ENCODE peak calls at places on chromosomes 11 and 22, in eight cellular contexts. U is RWPE1; M is brain microvascular endothelial cell; Y is CD8-positive, alpha-beta T cell; E is fibroblast of villous mesenchyme; H is choroid plexus epithelial cell; O is progenitor cell of endocrine pancreas; G is cardiac muscle cell. Q is an unnamed sample.

GRCh38 chr11:97419729-97420128 is 1029.9 kb downstream of the JRKL start:
- DNase-seq in O (no peak), E (no peak), Y (no peak), M (no peak), U (no peak), H (no peak), G (no peak), Q (no peak)

GRCh38 chr22:19090586-19091127 is 31.6 kb downstream of the DGCR2 start:
- DNase-seq in M (no peak), G (no peak), U (no peak), E (no peak), H (no peak), O (no peak), Y (no peak), Q (no peak)

GRCh38 chr11:128692750-128693578 is 908 bp upstream of the FLI1 start:
- DNase-seq in H (peak), M (peak), G (peak), Y (no peak), U (peak), O (no peak), E (peak), Q (peak)

GRCh38 chr11:44605965-44606364 is 40.5 kb downstream of the CD82 start:
- DNase-seq in O (no peak), M (no peak), G (no peak), Y (no peak), H (no peak), U (no peak), E (no peak), Q (no peak)

GRCh38 chr11:86064236-86064803 is 4.6 kb downstream of the PICALM start:
- DNase-seq in M (no peak), Y (no peak), H (peak), O (no peak), E (peak), U (no peak), G (no peak), Q (peak)

GRCh38 chr22:37455896-37456295 is 28.6 kb upstream of the ELFN2 start:
- DNase-seq in U (no peak), O (no peak), H (peak), M (peak), G (no peak), E (no peak), Y (no peak), Q (no peak)

GRCh38 chr22:27377501-27377900 is 424.1 kb downstream of the MN1 start:
- DNase-seq in M (no peak), O (no peak), E (no peak), U (no peak), G (no peak), Y (no peak), H (no peak), Q (no peak)

GRCh38 chr22:44723801-44724200 is 21.8 kb downstream of the PRR5 start:
- DNase-seq in U (peak), G (peak), Y (no peak), E (peak), O (no peak), H (peak), M (peak), Q (no peak)

GRCh38 chr11:33919645-33920044 is 27.8 kb upstream of the LMO2 start:
- DNase-seq in H (no peak), M (no peak), O (no peak), E (no peak), U (no peak), G (no peak), Y (no peak), Q (no peak)

GRCh38 chr11:12964650-12965049 is 44.5 kb upstream of the RASSF10 start:
- DNase-seq in O (no peak), H (no peak), E (no peak), G (no peak), Y (no peak), M (no peak), U (no peak), Q (no peak)

DNA sequence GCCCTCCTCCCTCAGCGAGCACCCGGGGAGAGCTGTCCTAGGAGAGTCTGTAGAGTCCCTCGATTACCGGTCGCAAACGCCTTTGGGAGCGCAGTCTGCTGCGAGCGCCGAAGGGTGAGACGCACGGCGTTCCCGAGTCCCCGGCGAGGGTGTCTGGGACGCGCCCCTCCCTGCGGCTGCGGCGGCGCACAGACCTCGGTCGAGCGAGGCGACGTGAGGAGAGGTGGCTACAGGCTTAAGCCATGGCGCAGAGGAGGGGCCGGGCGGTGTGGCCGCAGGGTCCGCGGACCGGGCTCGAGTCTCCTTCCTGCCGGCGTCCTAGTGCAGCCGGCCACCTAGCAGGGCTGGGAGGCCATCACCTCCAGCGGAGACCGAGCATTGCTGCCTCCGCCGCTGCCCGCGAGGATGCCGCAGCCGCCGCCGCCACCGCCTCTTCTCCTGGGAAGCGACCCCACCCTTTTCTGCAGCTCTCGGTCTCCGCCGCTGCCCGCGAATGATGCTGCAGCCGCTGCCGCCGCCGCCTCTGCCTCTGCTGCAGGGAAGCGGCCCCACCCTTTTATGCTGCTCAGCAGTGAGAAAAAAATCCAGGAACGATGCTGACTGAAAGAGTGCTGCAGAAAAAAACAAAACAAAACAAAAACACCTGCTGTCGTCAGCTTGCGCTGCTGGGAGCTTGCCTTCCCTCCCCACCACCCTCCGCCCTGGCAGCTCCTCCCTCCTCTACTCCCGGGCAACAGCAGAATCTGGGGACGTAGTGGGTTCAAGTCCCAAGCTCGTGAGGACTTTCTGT is at the start of gene MAP6:
- DNase-seq in M (no peak), Y (no peak), E (no peak), H (no peak), O (no peak), U (peak), G (no peak), Q (no peak)
- TF ChIP-seq CTCF in M (no peak), Y (no peak), E (no peak), H (no peak), O (no peak), U (no peak), G (no peak), Q (no peak)

DNA sequence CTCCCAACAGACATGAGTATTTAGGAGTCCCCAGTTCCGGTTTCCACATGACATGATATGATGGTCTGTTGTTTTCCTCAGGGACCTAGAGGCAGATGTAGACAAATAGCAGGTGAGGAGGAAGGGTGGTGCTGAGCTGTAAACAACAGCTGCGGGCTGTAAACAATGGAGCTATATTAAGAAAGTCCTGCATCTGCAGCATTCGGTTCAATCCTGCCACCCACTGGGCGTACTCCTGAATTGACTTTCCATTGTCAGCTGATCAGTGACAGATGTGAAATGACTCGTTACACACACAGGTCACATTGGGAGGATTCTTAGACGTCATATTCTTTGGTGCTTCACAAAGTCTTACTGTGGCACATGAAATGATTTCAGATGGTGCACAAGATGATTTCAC is 26.8 kb upstream of the RAG1 start:
- DNase-seq in H (peak), U (no peak), G (peak), O (no peak), E (peak), M (peak), Y (no peak), Q (peak)
- TF ChIP-seq CTCF in H (peak), U (no peak), G (peak), O (no peak), E (peak), M (peak), Y (no peak), Q (peak)

GRCh38 chr22:41746563-41747400 is 47.5 kb downstream of the MEI1 start:
- DNase-seq in Y (peak), H (peak), E (peak), O (peak), U (peak), G (peak), M (peak), Q (peak)
- TF ChIP-seq CTCF in Y (peak), H (peak), E (peak), O (peak), U (peak), G (peak), M (peak), Q (peak)

GRCh38 chr11:11558352-11558751 is 63.5 kb downstream of the GALNT18 start:
- DNase-seq in O (no peak), Y (no peak), G (no peak), U (peak), E (no peak), H (no peak), M (no peak), Q (peak)
- TF ChIP-seq CTCF in O (no peak), Y (no peak), G (no peak), U (no peak), E (no peak), H (no peak), M (no peak), Q (no peak)

GRCh38 chr11:31881825-31882224 is 70.7 kb upstream of the PAX6 start:
- DNase-seq in G (no peak), M (no peak), H (no peak), O (no peak), U (no peak), E (no peak), Y (no peak), Q (no peak)

GRCh38 chr11:31883435-31883834 is 72.3 kb upstream of the PAX6 start:
- DNase-seq in M (no peak), H (no peak), O (no peak), U (no peak), G (no peak), E (no peak), Y (no peak), Q (no peak)

GRCh38 chr11:31884080-31884479 is 73.0 kb upstream of the PAX6 start:
- DNase-seq in Y (no peak), G (no peak), U (no peak), M (no peak), E (no peak), O (no peak), H (no peak), Q (no peak)

GRCh38 chr11:31882951-31883392 is 71.8 kb upstream of the PAX6 start:
- DNase-seq in O (no peak), E (no peak), U (no peak), G (no peak), M (peak), Y (no peak), H (no peak), Q (peak)

GRCh38 chr11:31887180-31887579 is 76.1 kb upstream of the PAX6 start:
- DNase-seq in O (no peak), H (no peak), U (no peak), E (no peak), G (no peak), M (no peak), Y (no peak), Q (peak)
- TF ChIP-seq CTCF in O (peak), H (peak), U (no peak), E (peak), G (peak), M (peak), Y (no peak), Q (no peak)

GRCh38 chr11:114439229-114440120 is at the start of gene REXO2:
- DNase-seq in U (peak), G (peak), M (peak), E (peak), H (peak), Y (peak), O (peak), Q (peak)
- TF ChIP-seq CTCF in U (no peak), G (peak), M (peak), E (peak), H (no peak), Y (no peak), O (peak), Q (peak)

DNA sequence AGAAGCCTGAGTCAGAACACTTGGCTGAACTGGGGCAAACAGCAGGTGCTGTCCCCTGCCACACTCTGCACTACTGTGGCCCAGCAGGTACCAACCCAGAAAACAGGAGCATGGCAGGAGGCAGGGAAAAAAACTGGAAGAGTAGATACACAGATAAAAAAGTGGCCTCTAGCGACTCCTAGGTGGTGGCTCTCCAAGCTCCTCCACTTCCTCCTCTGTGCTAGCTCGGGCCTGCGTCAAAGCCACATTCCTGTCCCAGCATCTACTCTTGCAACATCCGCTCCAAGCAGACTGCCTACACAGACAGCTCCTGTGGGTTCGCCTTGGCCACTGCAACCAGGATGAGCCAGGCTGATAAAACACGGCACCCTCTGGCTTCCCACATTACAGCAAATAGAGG is 6.9 kb downstream of the OR8B12 start:
- DNase-seq in M (peak), U (no peak), E (peak), Y (no peak), G (peak), H (peak), O (no peak), Q (peak)
- TF ChIP-seq CTCF in M (peak), U (no peak), E (peak), Y (no peak), G (peak), H (peak), O (no peak), Q (no peak)

DNA sequence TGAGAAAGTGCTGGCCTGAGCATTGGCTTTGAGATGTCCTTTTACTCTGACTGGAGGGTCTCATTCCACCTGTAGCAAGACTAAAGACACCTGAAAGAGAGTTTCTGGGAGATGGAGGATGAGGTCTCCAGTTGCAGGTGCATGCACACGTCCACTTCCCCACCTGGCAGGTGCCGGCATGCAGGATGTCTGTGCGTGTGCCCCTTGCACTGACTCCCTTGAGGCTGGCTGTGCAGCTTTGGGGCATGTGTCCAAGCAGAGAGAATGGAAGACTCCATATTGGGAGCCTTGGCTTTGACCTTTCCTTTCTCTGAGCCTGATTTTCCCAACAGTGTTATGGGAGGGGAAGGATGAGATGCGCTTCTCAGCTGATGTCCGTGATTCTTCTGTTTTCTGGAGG is 44.0 kb upstream of the TUB start:
- DNase-seq in M (no peak), U (no peak), O (no peak), H (no peak), Y (no peak), E (no peak), G (no peak), Q (no peak)
- TF ChIP-seq CTCF in M (no peak), U (no peak), O (no peak), H (no peak), Y (no peak), E (no peak), G (no peak), Q (no peak)

DNA sequence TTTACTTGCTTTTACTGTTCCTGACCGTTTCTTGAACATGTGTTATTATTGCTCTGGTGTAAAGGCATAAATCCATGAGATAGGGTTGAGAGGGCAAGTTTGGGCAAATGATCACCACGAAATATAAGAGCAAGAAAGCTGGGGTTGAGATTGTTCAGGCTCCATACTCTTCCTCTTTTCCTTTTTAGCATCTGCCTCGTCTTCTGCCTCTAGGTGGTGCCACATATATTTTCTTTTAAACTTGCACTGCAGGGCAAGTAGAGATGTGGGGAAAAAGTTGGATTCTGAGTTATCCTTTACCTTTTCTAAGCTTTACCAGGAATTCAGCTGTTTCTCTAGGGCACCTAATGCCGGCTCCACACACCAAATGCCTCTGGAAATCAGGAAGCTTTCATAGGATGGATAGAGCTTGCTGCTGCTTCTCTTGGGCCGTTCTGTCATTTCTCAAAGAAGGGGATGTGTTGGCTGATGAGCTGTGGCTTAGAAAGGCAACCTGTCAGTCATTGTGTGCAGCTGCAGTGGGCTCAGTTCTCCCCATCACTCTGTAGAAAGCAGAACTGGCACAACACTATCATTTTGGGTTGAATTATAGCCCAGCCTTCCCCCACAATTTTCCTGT is 98.2 kb downstream of the LDLRAD3 start:
- DNase-seq in Y (no peak), U (no peak), M (no peak), O (no peak), E (peak), H (peak), G (peak), Q (peak)
- TF ChIP-seq CTCF in Y (no peak), U (no peak), M (peak), O (peak), E (peak), H (peak), G (peak), Q (peak)